ENCODE peak calls at places on chromosomes 12 and 14, in four cellular contexts. D is HepG2, X is GM12878, L is SK-N-SH. Q is an unnamed sample.

GRCh38 chr12:11649413-11650278 is at the start of gene ETV6:
- DNase-seq in D (peak; percentile 69), L (peak; percentile 87), X (peak; percentile 86), Q (peak; percentile 73)

GRCh38 chr12:50282581-50283229 is 615 bp downstream of the LIMA1 start:
- DNase-seq in D (no peak), L (no peak), X (no peak), Q (no peak)

GRCh38 chr12:85076688-85077430 is 40.7 kb downstream of the LRRIQ1 start:
- DNase-seq in L (peak; percentile 12), D (peak; percentile 43), X (no peak), Q (peak; percentile 44)

GRCh38 chr12:96136720-96137378 is 57.3 kb upstream of the ELK3 start:
- DNase-seq in D (no peak), X (no peak), L (no peak), Q (no peak)

GRCh38 chr12:116916714-116917114 is 6.0 kb downstream of the FBXW8 start:
- DNase-seq in D (peak; percentile 95), L (no peak), X (peak; percentile 51), Q (peak; percentile 90)

GRCh38 chr12:100375023-100375737 is 18.3 kb downstream of the SLC17A8 start:
- DNase-seq in D (no peak), X (no peak), L (no peak), Q (no peak)

GRCh38 chr14:91545946-91546716 is 36.0 kb upstream of the PPP4R3A start:
- DNase-seq in L (no peak), D (no peak), X (no peak), Q (no peak)

GRCh38 chr14:47391105-47391504 is 284.3 kb downstream of the MDGA2 start:
- DNase-seq in L (no peak), X (no peak), D (no peak), Q (no peak)

GRCh38 chr14:106460916-106461315 is 934.5 kb downstream of the TMEM121 start:
- DNase-seq in L (no peak), X (no peak), D (no peak), Q (no peak)

GRCh38 chr14:106459971-106460730 is 933.8 kb downstream of the TMEM121 start:
- DNase-seq in X (no peak), D (no peak), L (no peak), Q (peak; percentile 21)

DNA sequence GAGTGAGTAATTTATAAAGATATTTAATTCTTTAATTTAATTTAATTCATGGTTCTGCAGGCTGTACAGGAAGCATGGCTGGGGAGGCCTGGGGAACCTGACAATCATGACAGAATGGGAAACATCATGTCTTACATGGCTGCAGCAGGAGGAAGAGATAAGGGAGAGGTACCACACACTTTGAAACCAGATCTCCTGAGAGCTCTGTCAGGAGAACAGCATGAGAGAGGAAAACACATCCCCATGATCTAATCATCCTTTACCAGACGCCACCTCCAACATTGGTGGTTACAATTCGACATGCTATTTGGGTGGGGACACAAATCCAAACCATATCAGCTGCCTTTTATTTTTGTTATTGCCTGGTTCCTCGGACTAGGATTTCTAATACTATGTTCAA is 928.6 kb downstream of the TMEM121 start:
- DNase-seq in D (no peak), L (no peak), X (no peak), Q (no peak)
- TF ChIP-seq PBX3 in D (no peak), L (no peak), X (no peak), Q (no peak)

GRCh38 chr12:23098110-23099049 is 473.4 kb downstream of the ETNK1 start:
- DNase-seq in X (no peak), D (no peak), L (peak; percentile 37), Q (no peak)

GRCh38 chr12:23099104-23099503 is 474.1 kb downstream of the ETNK1 start:
- DNase-seq in X (no peak), L (no peak), D (no peak), Q (no peak)

GRCh38 chr12:23096321-23096720 is 471.4 kb downstream of the ETNK1 start:
- DNase-seq in X (no peak), L (no peak), D (no peak), Q (no peak)

DNA sequence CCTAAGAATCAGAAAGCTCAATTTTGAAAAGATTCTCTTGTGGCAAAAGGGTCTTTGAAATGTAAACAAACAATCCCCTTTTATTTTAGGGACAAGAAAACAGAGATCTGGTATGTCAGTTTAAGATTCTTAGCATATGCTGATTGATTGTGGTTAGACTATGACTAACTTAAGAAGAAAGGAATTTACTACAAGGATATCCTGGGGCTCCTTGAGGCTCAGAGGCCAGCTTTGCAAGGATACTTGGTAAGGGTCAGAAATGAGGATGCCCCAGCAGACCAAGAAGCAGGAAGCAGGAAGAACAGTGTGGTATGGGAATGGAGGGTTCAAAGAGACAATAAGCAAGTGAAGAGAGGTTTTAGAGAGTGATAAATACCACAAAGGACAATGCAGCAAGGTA is 474.6 kb downstream of the ETNK1 start:
- DNase-seq in L (no peak), X (no peak), D (no peak), Q (no peak)
- TF ChIP-seq PBX3 in L (no peak), X (no peak), D (no peak), Q (no peak)

GRCh38 chr14:104370256-104370870 is 209.2 kb upstream of the C14orf180 start:
- DNase-seq in X (no peak), L (peak; percentile 80), D (peak; percentile 15), Q (peak; percentile 46)
- TF ChIP-seq PBX3 in X (no peak), L (no peak), D (no peak), Q (no peak)

DNA sequence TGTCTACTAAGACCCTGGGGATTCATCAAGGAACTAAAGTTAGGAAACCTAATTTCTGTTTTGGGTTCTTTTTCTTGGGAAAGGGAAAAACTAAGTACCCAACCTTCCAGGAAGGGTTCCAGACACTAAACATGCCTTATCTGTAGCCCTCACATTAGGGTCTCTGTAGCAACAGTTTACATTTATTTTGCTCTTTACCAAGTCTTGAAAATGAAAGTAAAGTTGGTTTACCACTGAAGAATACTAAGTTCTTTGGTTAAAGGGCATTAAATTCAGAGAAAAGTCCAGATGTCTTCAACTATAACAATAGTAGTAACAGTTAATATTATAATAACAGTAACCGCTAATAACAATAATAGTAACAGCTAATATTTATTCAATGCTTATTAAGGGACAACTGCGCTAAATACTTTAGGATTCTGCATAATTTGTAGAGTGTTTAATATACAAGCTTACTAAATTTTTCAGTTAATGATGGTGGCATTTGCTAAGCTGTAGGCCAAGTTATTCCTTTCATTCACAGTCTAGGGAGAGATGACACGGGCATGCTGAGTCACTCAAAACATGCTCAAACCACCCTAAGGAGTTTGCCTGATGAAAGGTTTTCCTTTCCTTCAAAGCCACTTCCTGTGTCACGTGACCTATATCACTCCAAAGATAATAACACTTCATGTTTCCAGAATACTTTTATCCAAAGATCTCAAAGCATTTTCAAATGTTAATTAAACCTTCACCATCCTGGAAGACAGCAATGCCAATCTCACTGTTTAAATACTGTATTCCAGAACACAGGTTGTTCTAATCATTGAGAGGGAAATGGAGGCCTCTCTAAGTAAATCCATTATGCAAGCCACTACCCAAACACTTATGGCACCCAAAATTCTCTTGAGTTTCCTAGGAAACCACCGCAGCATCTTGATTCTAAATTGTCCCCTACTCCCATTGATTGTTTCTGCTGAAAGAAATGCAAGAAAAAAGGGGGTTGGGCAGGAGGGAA is 207.2 kb upstream of the CDKN3 start:
- DNase-seq in D (no peak), X (no peak), L (no peak), Q (peak; percentile 55)
- TF ChIP-seq PBX3 in D (no peak), X (no peak), L (no peak), Q (no peak)

GRCh38 chr12:27619308-27619707 is 76.9 kb upstream of the REP15 start:
- DNase-seq in D (peak; percentile 11), X (no peak), L (no peak), Q (peak; percentile 78)
- TF ChIP-seq PBX3 in D (no peak), X (no peak), L (peak; percentile 98), Q (peak; percentile 55)

GRCh38 chr12:54700301-54700700 is 52.1 kb upstream of the DCD start:
- DNase-seq in L (no peak), X (no peak), D (no peak), Q (no peak)

GRCh38 chr12:54701940-54702592 is 53.9 kb upstream of the DCD start:
- DNase-seq in L (peak; percentile 22), X (no peak), D (peak; percentile 36), Q (peak; percentile 34)

GRCh38 chr12:54692353-54692752 is 44.2 kb upstream of the DCD start:
- DNase-seq in X (no peak), L (no peak), D (no peak), Q (no peak)

GRCh38 chr12:54697836-54698235 is 49.7 kb upstream of the DCD start:
- DNase-seq in X (no peak), D (no peak), L (no peak), Q (no peak)
- TF ChIP-seq PBX3 in X (no peak), D (no peak), L (no peak), Q (no peak)

GRCh38 chr14:32457213-32457920 is 128.3 kb downstream of the AKAP6 start:
- DNase-seq in L (peak; percentile 68), D (no peak), X (no peak), Q (no peak)

GRCh38 chr14:32449640-32450039 is 120.5 kb downstream of the AKAP6 start:
- DNase-seq in L (no peak), X (no peak), D (no peak), Q (no peak)

GRCh38 chr14:32458720-32459119 is 129.6 kb downstream of the AKAP6 start:
- DNase-seq in X (no peak), D (no peak), L (no peak), Q (no peak)

GRCh38 chr14:32450919-32451675 is 122.0 kb downstream of the AKAP6 start:
- DNase-seq in D (no peak), L (no peak), X (no peak), Q (no peak)

DNA sequence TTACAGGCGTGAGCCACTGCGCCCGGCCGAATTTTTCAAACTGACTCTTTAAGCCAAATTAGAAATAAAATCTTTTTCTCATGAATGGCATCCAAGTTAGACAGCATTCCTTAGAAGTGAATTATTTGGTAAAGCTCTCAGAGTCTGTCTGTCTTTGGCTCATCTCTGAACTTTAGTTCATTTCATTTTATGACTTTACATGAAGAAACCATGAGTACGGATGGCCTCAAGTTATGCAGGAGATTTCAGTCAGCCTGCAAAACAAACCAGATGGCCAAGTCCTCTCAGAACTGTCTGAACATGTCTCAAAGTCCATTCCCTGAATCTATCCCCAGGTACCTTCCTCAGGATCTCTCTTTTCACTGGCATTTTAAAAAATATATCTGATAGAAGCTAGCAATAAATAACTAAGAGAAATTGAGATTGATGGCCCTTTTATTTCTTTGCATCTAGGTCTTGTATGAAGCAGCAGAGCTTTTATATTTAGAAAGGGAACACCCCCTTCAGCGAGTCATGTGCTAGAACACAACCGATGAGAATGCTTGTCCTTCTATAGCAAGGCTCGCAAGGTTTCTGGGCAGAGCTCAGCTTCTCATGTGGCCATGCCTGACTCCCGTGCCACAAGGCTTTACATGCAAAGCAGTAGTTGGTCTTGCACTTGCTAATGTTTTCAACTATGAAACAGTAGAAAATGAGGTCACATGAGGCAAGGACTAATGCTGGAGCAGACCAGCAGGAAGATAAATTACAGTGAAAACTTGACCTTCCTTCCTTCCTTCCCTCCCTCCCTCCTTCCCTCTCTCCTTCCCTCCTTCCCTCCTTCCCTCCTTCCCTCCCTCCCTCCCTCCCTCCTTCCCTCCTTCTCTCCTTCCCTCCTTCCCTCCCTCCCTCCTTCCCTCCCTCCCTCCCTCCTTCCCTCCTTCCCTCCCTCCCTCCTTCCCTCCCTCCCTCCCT is 125.0 kb downstream of the AKAP6 start:
- DNase-seq in L (no peak), D (no peak), X (no peak), Q (no peak)
- TF ChIP-seq PBX3 in L (peak; percentile 15), D (no peak), X (no peak), Q (no peak)

DNA sequence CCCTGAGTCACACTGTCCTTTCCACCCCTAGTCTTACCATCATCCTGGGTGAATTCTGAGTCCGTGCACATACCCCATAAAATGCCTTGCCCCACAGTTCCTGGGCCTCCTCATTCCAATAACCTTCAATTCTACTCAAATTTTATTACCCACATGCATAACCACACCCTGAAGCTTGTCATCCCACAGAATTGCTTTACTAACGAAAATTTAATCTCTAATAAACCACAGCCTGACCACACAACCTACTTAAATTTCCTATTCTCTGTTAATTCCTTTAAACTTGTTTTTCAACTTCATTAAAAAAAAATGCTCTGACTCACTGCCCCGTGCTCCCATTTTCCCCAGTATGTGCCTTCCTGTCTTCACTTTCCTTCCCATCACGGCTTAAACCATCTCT is 205.9 kb downstream of the PHLDA1 start:
- DNase-seq in L (no peak), D (no peak), X (no peak), Q (no peak)
- TF ChIP-seq PBX3 in L (peak; percentile 30), D (no peak), X (no peak), Q (no peak)